ENCODE peak calls at places on chromosomes 2 and 18, in seven cellular contexts. B, G, U, H, T, K and L are unnamed samples.
A peak's percentile ranks its signal among the peaks of the same experiment; 100 is the strongest.

GRCh38 chr2:25077792-25078170 is 35.9 kb downstream of the EFR3B start:
- DNase-seq in B (no peak), G (no peak), U (no peak), H (no peak), T (no peak), K (no peak), L (no peak)

GRCh38 chr2:70029814-70030409 is 57.4 kb upstream of the PCBP1 start:
- DNase-seq in B (peak; percentile 54), G (peak; percentile 91), U (peak; percentile 25), H (no peak), T (peak; percentile 92), K (peak; percentile 38), L (peak; percentile 62)

GRCh38 chr2:47898089-47898731 is 8.1 kb downstream of the FBXO11 start:
- DNase-seq in B (no peak), G (no peak), U (no peak), H (peak; percentile 79), T (no peak), K (no peak), L (no peak)

GRCh38 chr2:3523551-3524041 is 4.3 kb upstream of the ADI1 start:
- DNase-seq in B (no peak), G (no peak), U (no peak), H (peak; percentile 39), T (peak; percentile 47), K (peak; percentile 65), L (no peak)

GRCh38 chr2:157840568-157841156 is 35.5 kb downstream of the ACVR1 start:
- DNase-seq in B (peak; percentile 64), G (no peak), U (peak; percentile 78), H (no peak), T (peak; percentile 56), K (peak; percentile 83), L (peak; percentile 86)

GRCh38 chr2:1455466-1455865 is 42.2 kb downstream of the TPO start:
- DNase-seq in B (no peak), G (no peak), U (no peak), H (peak; percentile 21), T (no peak), K (no peak), L (no peak)

GRCh38 chr2:205748660-205749059 is 66.4 kb downstream of the NRP2 start:
- DNase-seq in B (no peak), G (no peak), U (no peak), H (peak; percentile 98), T (peak; percentile 24), K (no peak), L (no peak)

GRCh38 chr2:227164745-227165350 is 424 bp downstream of the COL4A3 start:
- DNase-seq in B (no peak), G (no peak), U (peak; percentile 30), H (no peak), T (no peak), K (peak; percentile 27), L (peak; percentile 83)

GRCh38 chr2:230444832-230445231 is 28.8 kb downstream of the SP100 start:
- DNase-seq in B (no peak), G (no peak), U (no peak), H (no peak), T (no peak), K (no peak), L (no peak)

GRCh38 chr2:49175831-49176230 is 21.5 kb upstream of the FSHR start:
- DNase-seq in B (no peak), G (no peak), U (no peak), H (no peak), T (no peak), K (no peak), L (no peak)

GRCh38 chr2:240211598-240212424 is 71.4 kb upstream of the OTOS start:
- DNase-seq in B (no peak), G (peak; percentile 57), U (no peak), H (no peak), T (no peak), K (no peak), L (no peak)

GRCh38 chr2:239025081-239025801 is 177.4 kb downstream of the TWIST2 start:
- DNase-seq in B (no peak), G (peak; percentile 63), U (no peak), H (peak; percentile 73), T (peak; percentile 88), K (no peak), L (no peak)

GRCh38 chr18:55783921-55784320 is 195.9 kb upstream of the TCF4 start:
- DNase-seq in B (no peak), G (no peak), U (no peak), H (no peak), T (no peak), K (no peak), L (no peak)

GRCh38 chr2:241941691-241942301 is 72.3 kb downstream of the RTP5 start:
- DNase-seq in B (no peak), G (no peak), U (no peak), H (no peak), T (no peak), K (peak; percentile 13), L (no peak)

DNA sequence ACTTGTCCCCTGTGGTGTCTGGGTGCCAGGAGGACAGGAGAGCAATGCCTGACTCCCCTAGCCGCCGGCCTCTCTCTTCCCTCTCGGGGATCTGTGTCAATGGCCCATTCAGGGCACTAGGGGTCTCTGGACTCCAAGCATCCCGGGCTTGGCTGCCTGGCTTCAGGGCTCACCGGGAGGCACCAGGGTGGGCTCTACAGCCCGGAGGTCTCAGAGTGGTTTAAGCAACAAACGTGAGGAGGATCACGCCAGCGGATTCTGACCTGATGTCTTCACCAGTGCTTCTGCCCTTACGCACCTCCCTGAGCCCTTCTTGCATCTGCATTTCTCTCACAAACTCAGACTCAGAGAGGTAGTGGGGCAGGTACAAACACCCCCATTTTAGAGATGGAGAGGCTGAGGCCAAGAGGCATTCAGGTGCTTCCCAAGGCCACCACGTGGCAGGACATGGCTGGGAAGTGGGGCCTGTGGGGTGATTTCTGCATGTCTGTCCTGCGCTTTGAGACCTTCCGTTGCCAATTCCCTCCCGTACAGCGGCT is 243.0 kb downstream of the CELF4 start:
- DNase-seq in B (no peak), G (no peak), U (peak; percentile 12), H (peak; percentile 17), T (peak; percentile 30), K (peak; percentile 42), L (no peak)
- H3K4me3 ChIP-seq in B (no peak overlapping the region), G (no peak overlapping the region), U (no peak overlapping the region), H (no peak overlapping the region), T (no peak overlapping the region), K (no peak overlapping the region), L (no peak overlapping the region)

GRCh38 chr2:68125821-68126220 is 31.9 kb upstream of the PNO1 start:
- DNase-seq in B (no peak), G (no peak), U (no peak), H (no peak), T (no peak), K (no peak), L (no peak)

GRCh38 chr2:68124321-68124720 is 33.4 kb upstream of the PNO1 start:
- DNase-seq in B (no peak), G (no peak), U (no peak), H (no peak), T (peak; percentile 39), K (no peak), L (no peak)

GRCh38 chr2:68122680-68122964 is 35.1 kb upstream of the PNO1 start:
- DNase-seq in B (no peak), G (no peak), U (no peak), H (no peak), T (no peak), K (no peak), L (no peak)

GRCh38 chr2:68119504-68119903 is 38.2 kb upstream of the PNO1 start:
- DNase-seq in B (no peak), G (no peak), U (no peak), H (no peak), T (no peak), K (no peak), L (no peak)

DNA sequence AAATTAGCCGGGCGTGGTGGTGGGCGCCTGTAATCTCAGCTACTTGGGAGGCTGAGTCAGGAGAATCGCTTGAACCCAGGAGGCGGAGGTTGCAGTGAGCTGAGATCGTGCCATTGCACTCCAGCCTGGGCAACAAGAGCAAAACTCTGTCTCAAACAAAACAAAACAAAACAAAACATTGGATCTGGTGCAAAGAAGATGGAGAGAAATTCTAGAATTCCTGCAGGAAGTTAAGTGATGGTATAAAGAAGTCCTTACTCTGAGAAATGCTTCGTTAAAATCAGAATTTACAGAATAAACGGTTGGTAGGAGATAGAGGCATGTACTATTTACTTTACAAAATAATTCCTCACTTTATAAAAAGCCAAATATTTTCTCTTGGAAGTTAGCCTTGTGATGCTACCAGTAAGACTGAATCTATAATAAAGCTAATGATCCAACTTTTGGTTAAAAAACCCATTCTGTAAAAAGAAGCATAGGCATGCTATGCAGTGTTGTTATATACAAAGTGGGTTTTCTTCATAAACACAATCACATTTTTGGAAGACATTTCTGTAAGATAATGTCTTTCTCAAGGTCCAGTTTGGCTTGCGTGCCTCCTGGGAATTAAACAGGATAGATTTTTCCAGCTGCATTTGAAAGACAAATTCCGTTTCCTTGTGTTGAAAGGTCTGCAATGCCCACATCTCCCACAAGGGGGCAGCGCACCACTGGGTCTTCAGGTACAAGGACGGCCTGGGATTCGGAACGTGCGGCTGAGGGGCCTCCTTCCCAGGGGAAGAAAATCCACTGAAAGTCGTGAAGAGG is 35.6 kb upstream of the PNO1 start:
- DNase-seq in B (peak; percentile 88), G (peak; percentile 91), U (peak; percentile 72), H (peak; percentile 68), T (peak; percentile 89), K (peak; percentile 93), L (peak; percentile 53)
- H3K4me3 ChIP-seq in B (no peak overlapping the region), G (no peak overlapping the region), U (no peak overlapping the region), H (no peak overlapping the region), T (no peak overlapping the region), K (no peak overlapping the region), L (no peak overlapping the region)

GRCh38 chr2:195388024-195388423 is 269.0 kb upstream of the SLC39A10 start:
- DNase-seq in B (no peak), G (no peak), U (no peak), H (no peak), T (no peak), K (no peak), L (no peak)

DNA sequence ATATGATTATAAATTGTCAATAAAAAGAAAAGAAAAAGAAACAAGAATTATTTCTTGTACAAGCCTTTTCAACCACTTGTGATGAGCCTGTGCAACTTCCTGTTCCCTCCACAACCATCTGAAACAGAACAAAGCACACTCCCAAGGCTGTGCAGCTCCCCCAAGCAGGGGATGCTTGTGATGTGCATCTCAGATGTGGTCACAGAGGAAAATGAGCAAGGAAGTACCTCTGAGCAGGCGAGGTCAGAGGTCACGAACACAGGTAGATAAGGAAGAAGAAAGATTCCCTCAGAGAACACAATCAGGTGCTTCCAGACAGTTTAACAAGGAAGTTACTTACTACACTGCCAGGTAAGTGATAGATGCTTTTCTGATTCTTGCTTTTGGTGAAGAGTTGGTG is 274.8 kb upstream of the SLC39A10 start:
- DNase-seq in B (no peak), G (no peak), U (no peak), H (no peak), T (no peak), K (no peak), L (no peak)
- H3K4me3 ChIP-seq in B (no peak overlapping the region), G (no peak overlapping the region), U (no peak overlapping the region), H (no peak overlapping the region), T (no peak overlapping the region), K (no peak overlapping the region), L (no peak overlapping the region)

DNA sequence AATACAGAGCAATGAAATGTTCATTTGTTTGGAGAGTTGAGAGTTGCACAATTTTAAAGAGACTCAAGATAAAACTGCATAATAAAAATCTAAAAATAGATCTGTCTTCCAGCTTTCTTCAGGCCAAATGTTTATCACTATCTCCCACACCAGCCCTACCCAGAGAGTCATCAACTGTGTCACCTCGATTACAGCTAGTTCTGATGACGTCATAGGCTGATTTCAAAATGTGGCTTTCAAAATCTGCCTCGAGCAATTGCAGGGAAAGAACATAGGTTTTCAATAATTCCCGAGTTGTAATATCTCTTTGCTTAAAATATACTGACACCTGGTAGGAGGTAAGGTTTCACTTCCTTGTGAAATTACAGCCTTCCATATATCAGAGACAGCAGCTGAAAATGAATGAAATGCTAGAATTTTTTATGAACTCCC is 677.6 kb upstream of the ID2 start:
- DNase-seq in B (no peak), G (peak; percentile 84), U (no peak), H (peak; percentile 85), T (peak; percentile 98), K (no peak), L (peak; percentile 57)
- H3K4me3 ChIP-seq in B (peak overlapping the region; percentile 27), G (peak overlapping the region; percentile 8), U (no peak overlapping the region), H (no peak overlapping the region), T (no peak overlapping the region), K (no peak overlapping the region), L (no peak overlapping the region)